ENCODE peak calls at places on chromosomes 3 and 15, in eight cellular contexts. S is fibroblast of lung, D is OCI-LY7, N is SK-N-SH, H is GM23338, G is HCT116, A is PC-9, T is hepatocyte. P is an unnamed sample.
A peak's percentile ranks its signal among the peaks of the same experiment; 100 is the strongest.

GRCh38 chr3:127168271-127168670 is 24.7 kb upstream of the PRR23E start:
- DNase-seq in S (no peak), G (no peak), H (no peak), T (no peak), A (no peak), N (no peak), D (no peak), P (no peak)

GRCh38 chr15:78715439-78715838 is 74.4 kb upstream of the CHRNB4 start:
- DNase-seq in D (no peak), G (peak; percentile 18), A (no peak), T (no peak), H (no peak), S (no peak), N (no peak), P (peak; percentile 60)

GRCh38 chr15:22253676-22254408 is 173.5 kb downstream of the OR4M2 start:
- DNase-seq in G (no peak), D (peak; percentile 36), S (no peak), A (no peak), H (no peak), N (no peak), T (no peak), P (no peak)

GRCh38 chr15:34456658-34457057 is 19.1 kb upstream of the GOLGA8A start:
- DNase-seq in T (no peak), A (no peak), S (no peak), G (no peak), H (no peak), D (no peak), N (no peak), P (no peak)

GRCh38 chr3:179921500-179921899 is 115.2 kb downstream of the PEX5L start:
- DNase-seq in G (no peak), T (no peak), S (no peak), N (no peak), H (no peak), A (no peak), D (no peak), P (no peak)

GRCh38 chr15:68682330-68682729 is 103.5 kb downstream of the CORO2B start:
- DNase-seq in N (no peak), D (peak; percentile 74), T (no peak), G (no peak), H (peak; percentile 52), S (no peak), A (no peak), P (no peak)

GRCh38 chr3:14423197-14423743 is 20.9 kb downstream of the SLC6A6 start:
- DNase-seq in A (peak; percentile 57), N (no peak), D (no peak), S (no peak), G (no peak), H (no peak), T (peak; percentile 67), P (peak; percentile 94)

GRCh38 chr15:54519577-54519976 is 541.3 kb downstream of the UNC13C start:
- DNase-seq in H (no peak), G (no peak), A (no peak), T (no peak), S (no peak), N (no peak), D (no peak), P (no peak)

GRCh38 chr3:155228636-155229035 is 64.8 kb downstream of the STRIT1 start:
- DNase-seq in A (no peak), T (no peak), H (no peak), S (no peak), N (no peak), G (no peak), D (no peak), P (no peak)

GRCh38 chr15:39213385-39213840 is 367.5 kb upstream of the THBS1 start:
- DNase-seq in T (peak; percentile 63), A (peak; percentile 85), H (peak; percentile 97), N (no peak), S (peak; percentile 88), D (no peak), G (peak; percentile 84), P (peak; percentile 83)

GRCh38 chr15:42100021-42100800 is 5.8 kb upstream of the PLA2G4D start:
- DNase-seq in S (no peak), H (no peak), G (no peak), T (no peak), A (no peak), N (no peak), D (no peak), P (peak; percentile 86)

GRCh38 chr3:124297062-124297980 is 305.4 kb upstream of the ROPN1 start:
- DNase-seq in D (no peak), T (no peak), H (no peak), G (no peak), S (no peak), N (peak; percentile 35), A (no peak), P (no peak)

GRCh38 chr3:100030346-100030745 is 84.0 kb downstream of the FILIP1L start:
- DNase-seq in S (no peak), N (no peak), G (no peak), A (no peak), T (no peak), D (no peak), H (no peak), P (peak; percentile 84)
- H2AFZ ChIP-seq in S (no peak overlapping the region), N (no peak overlapping the region), G (no peak overlapping the region), A (no peak overlapping the region), T (no peak overlapping the region), D (no peak overlapping the region), H (no peak overlapping the region), P (no peak overlapping the region)

GRCh38 chr15:74842581-74843444 is at the start of gene ULK3:
- DNase-seq in N (peak; percentile 99), G (peak; percentile 61), S (peak; percentile 84), T (peak; percentile 96), D (peak; percentile 91), A (peak; percentile 87), H (peak; percentile 98), P (peak; percentile 88)
- H3K4me1 ChIP-seq in N (peaks cover 23% of the 10 kb centered on the region), G (peaks cover 9% of the 10 kb centered on the region), S (peaks cover 7% of the 10 kb centered on the region), T (peaks cover 19% of the 10 kb centered on the region), D (peaks cover 35% of the 10 kb centered on the region), A (peaks cover 11% of the 10 kb centered on the region), H (peaks cover 9% of the 10 kb centered on the region), P (peaks cover 14% of the 10 kb centered on the region)

DNA sequence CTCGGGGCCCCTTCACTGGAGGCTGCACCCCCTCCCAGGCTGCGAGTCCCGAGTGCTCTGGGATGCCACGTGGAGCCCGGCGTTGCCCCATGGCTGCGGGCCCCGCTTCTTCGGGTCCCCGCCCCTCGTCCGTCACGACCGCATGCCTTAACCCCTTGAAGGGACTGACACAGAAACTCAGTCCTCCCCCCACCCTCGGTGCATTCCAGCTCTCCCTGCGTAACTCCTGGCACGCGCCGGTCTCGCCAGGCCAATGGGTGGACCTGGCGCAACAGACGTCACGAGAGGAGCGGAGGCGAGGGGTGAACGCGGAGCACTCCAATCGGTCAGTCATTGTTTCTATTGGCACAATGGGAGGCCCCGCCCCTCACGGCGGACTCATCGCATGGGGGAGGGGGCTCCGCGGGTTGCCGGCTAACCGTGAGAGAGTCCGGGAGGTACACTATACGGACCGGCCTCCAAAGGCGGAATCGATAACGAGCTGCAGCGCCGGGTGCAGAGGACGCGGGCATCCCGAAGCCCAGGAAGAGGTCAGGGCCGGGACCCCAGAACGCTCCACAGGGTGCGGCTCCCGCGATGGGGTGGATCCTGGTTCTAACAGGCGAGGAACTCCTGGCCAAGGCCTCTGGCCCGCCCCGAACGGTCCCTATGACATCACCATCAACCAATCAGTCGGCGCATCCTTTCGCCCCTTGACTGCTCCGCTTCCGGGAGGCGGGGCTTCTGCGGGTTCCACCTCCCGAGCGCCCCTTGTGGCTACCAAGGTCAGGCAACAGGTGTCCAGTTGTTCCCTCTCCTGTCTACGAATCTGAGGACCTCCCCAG is 1.0 kb upstream of the CELSR3 start:
- DNase-seq in A (peak; percentile 98), G (peak; percentile 98), T (peak; percentile 98), S (peak; percentile 99), N (peak; percentile 96), D (peak; percentile 99), H (peak; percentile 99), P (peak; percentile 98)
- TF ChIP-seq CTCF in A (peak; percentile 78), G (no peak), T (peak; percentile 75), S (peak; percentile 71), N (peak; percentile 86), D (peak; percentile 90), H (peak; percentile 78), P (peak; percentile 85)

GRCh38 chr15:37375529-37375928 is 275.2 kb upstream of the MEIS2 start:
- DNase-seq in G (no peak), A (no peak), T (no peak), S (no peak), H (peak; percentile 8), N (no peak), D (no peak), P (no peak)
- H2AFZ ChIP-seq in G (no peak overlapping the region), A (no peak overlapping the region), T (no peak overlapping the region), S (no peak overlapping the region), H (no peak overlapping the region), N (no peak overlapping the region), D (no peak overlapping the region), P (no peak overlapping the region)

DNA sequence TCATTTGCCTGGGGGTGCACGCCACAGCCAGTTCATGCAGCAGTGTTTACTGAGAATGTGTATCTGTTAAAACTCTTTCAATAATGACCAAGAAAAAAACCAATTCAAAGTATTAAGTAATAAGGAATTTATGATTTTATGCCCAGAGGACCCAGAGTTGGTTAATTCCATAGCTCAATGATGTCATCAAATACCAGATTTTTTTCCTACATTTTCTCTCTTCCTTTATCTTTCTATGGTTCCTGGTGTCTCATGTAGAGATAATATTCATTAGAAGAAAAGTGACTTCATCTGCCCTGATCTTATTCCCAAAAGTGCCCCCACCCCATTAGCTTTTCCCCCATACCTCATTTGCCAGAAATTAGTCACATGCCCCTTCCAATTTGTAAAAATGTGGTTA is 44.6 kb upstream of the LMCD1 start:
- DNase-seq in H (no peak), G (no peak), N (no peak), S (peak; percentile 24), T (no peak), D (no peak), A (no peak), P (no peak)
- H3K4me1 ChIP-seq in H (no peaks in the 10 kb centered on the region), G (no peaks in the 10 kb centered on the region), N (peaks cover 2% of the 10 kb centered on the region), S (peaks cover 28% of the 10 kb centered on the region), T (no peaks in the 10 kb centered on the region), D (no peaks in the 10 kb centered on the region), A (no peaks in the 10 kb centered on the region), P (no peaks in the 10 kb centered on the region)

GRCh38 chr3:55009372-55009771 is 81.5 kb upstream of the LRTM1 start:
- DNase-seq in T (no peak), D (no peak), S (no peak), H (no peak), A (no peak), G (no peak), N (no peak), P (no peak)

GRCh38 chr3:55012091-55012490 is 84.2 kb upstream of the LRTM1 start:
- DNase-seq in H (no peak), D (no peak), G (no peak), A (no peak), N (no peak), T (no peak), S (no peak), P (no peak)

GRCh38 chr3:55017876-55018275 is 90.0 kb upstream of the LRTM1 start:
- DNase-seq in D (no peak), G (no peak), A (no peak), T (no peak), H (no peak), S (no peak), N (no peak), P (no peak)

GRCh38 chr3:55014081-55014480 is 86.2 kb upstream of the LRTM1 start:
- DNase-seq in G (no peak), T (no peak), N (no peak), H (no peak), D (no peak), A (no peak), S (no peak), P (no peak)

GRCh38 chr3:55013145-55013544 is 85.3 kb upstream of the LRTM1 start:
- DNase-seq in S (peak; percentile 39), G (no peak), A (no peak), N (peak; percentile 10), H (peak; percentile 17), T (peak; percentile 30), D (no peak), P (peak; percentile 20)
- TF ChIP-seq CTCF in S (peak; percentile 42), G (no peak), A (no peak), N (peak; percentile 38), H (peak; percentile 15), T (peak; percentile 33), D (no peak), P (peak; percentile 46)

GRCh38 chr3:140170612-140171011 is 235.6 kb downstream of the CLSTN2 start:
- DNase-seq in D (no peak), G (no peak), H (no peak), T (no peak), N (no peak), A (no peak), S (no peak), P (no peak)
- H2AFZ ChIP-seq in D (no peak overlapping the region), G (no peak overlapping the region), H (peak overlapping the region; percentile 14), T (no peak overlapping the region), N (no peak overlapping the region), A (no peak overlapping the region), S (no peak overlapping the region), P (no peak overlapping the region)